ENCODE peak calls at places on chromosomes 13 and 19, in four cellular contexts. J is cardiac fibroblast, B is heart right ventricle, M is cardiac muscle cell. L is an unnamed sample.
A peak's percentile ranks its signal among the peaks of the same experiment; 100 is the strongest.

GRCh38 chr19:52735734-52736133 is 890 bp upstream of the ZNF611 start:
- DNase-seq in J (no peak), B (peak; percentile 88), M (peak; percentile 60), L (peak; percentile 20)

GRCh38 chr19:38583219-38583984 is 34.4 kb downstream of the MAP4K1 start:
- DNase-seq in J (no peak), B (no peak), M (no peak), L (no peak)

GRCh38 chr13:109844396-109844795 is 58.0 kb upstream of the IRS2 start:
- DNase-seq in J (no peak), B (no peak), M (peak; percentile 8), L (no peak)

GRCh38 chr19:1166872-1167573 is 7.0 kb downstream of the SBNO2 start:
- DNase-seq in J (no peak), B (no peak), M (no peak), L (no peak)

GRCh38 chr19:4633140-4633967 is 6.0 kb upstream of the TNFAIP8L1 start:
- DNase-seq in J (peak; percentile 82), B (peak; percentile 53), M (peak; percentile 70), L (peak; percentile 84)

GRCh38 chr13:41428155-41428554 is 29.2 kb upstream of the RGCC start:
- DNase-seq in J (no peak), B (peak; percentile 6), M (no peak), L (peak; percentile 9)

GRCh38 chr19:47437500-47437899 is 18.2 kb upstream of the MEIS3 start:
- DNase-seq in J (no peak), B (no peak), M (peak; percentile 71), L (no peak)

GRCh38 chr13:24632382-24633121 is 47.7 kb upstream of the ATP12A start:
- DNase-seq in J (no peak), B (no peak), M (no peak), L (no peak)

GRCh38 chr13:114070098-114070799 is 62.2 kb downstream of the RASA3 start:
- DNase-seq in J (no peak), B (no peak), M (no peak), L (no peak)

GRCh38 chr19:51142119-51142518 is at the start of gene SIGLEC7:
- DNase-seq in J (no peak), B (peak; percentile 29), M (no peak), L (no peak)

GRCh38 chr13:102280366-102280765 is 121.5 kb downstream of the FGF14 start:
- DNase-seq in J (no peak), B (no peak), M (no peak), L (no peak)

GRCh38 chr13:66915596-66916185 is 314.4 kb downstream of the PCDH9 start:
- DNase-seq in J (peak; percentile 39), B (no peak), M (no peak), L (peak; percentile 61)

GRCh38 chr19:14434157-14434501 is 1.0 kb downstream of the PKN1 start:
- DNase-seq in J (no peak), B (no peak), M (no peak), L (no peak)

GRCh38 chr13:66994097-66994496 is 236.0 kb downstream of the PCDH9 start:
- DNase-seq in J (peak; percentile 83), B (peak; percentile 75), M (peak; percentile 82), L (peak; percentile 79)

GRCh38 chr19:5340637-5341447 is at the start of gene PTPRS:
- DNase-seq in J (peak; percentile 84), B (peak; percentile 77), M (peak; percentile 93), L (peak; percentile 75)

GRCh38 chr13:101623469-101624209 is 171.2 kb downstream of the ITGBL1 start:
- DNase-seq in J (no peak), B (no peak), M (no peak), L (no peak)

GRCh38 chr19:38932425-38933179 is 1.9 kb downstream of the MRPS12 start:
- DNase-seq in J (peak; percentile 64), B (no peak), M (peak; percentile 60), L (peak; percentile 68)

GRCh38 chr19:51365211-51366049 is 758 bp downstream of the ETFB start:
- DNase-seq in J (peak; percentile 66), B (peak; percentile 30), M (peak; percentile 61), L (peak; percentile 57)

GRCh38 chr13:33080962-33081655 is 64.9 kb downstream of the KL start:
- DNase-seq in J (peak; percentile 44), B (no peak), M (no peak), L (peak; percentile 31)

GRCh38 chr19:6216996-6217751 is 62.6 kb downstream of the MLLT1 start:
- DNase-seq in J (peak; percentile 83), B (peak; percentile 50), M (peak; percentile 95), L (peak; percentile 60)

GRCh38 chr19:46729696-46730095 is 12.8 kb upstream of the PRKD2 start:
- DNase-seq in J (no peak), B (no peak), M (no peak), L (no peak)

GRCh38 chr13:50993908-50994307 is 84.3 kb downstream of the RNASEH2B start:
- DNase-seq in J (peak; percentile 87), B (no peak), M (no peak), L (peak; percentile 81)

GRCh38 chr19:13931582-13932378 is 6.4 kb downstream of the PODNL1 start:
- DNase-seq in J (no peak), B (no peak), M (no peak), L (no peak)

GRCh38 chr13:55000043-55000442 is 1971.4 kb downstream of the OLFM4 start:
- DNase-seq in J (no peak), B (no peak), M (no peak), L (no peak)

GRCh38 chr13:112244061-112244460 is 132.1 kb upstream of the SPACA7 start:
- DNase-seq in J (no peak), B (no peak), M (no peak), L (no peak)

GRCh38 chr13:33863390-33863789 is 45.4 kb downstream of the RFC3 start:
- DNase-seq in J (no peak), B (no peak), M (no peak), L (no peak)

GRCh38 chr19:1154731-1155351 is 19.2 kb downstream of the SBNO2 start:
- DNase-seq in J (peak; percentile 96), B (peak; percentile 82), M (no peak), L (peak; percentile 95)

GRCh38 chr13:27595055-27595811 is 25.1 kb downstream of the LNX2 start:
- DNase-seq in J (no peak), B (no peak), M (no peak), L (no peak)

GRCh38 chr13:98563071-98563470 is 13.8 kb downstream of the STK24 start:
- DNase-seq in J (no peak), B (no peak), M (no peak), L (no peak)
- H3K4me3 ChIP-seq in J (no peak overlapping the region), B (no peak overlapping the region), M (no peak overlapping the region), L (no peak overlapping the region)

GRCh38 chr19:34257559-34257924 is 3.2 kb downstream of the GARRE1 start:
- DNase-seq in J (no peak), B (no peak), M (no peak), L (no peak)
- H3K4me3 ChIP-seq in J (no peak overlapping the region), B (no peak overlapping the region), M (no peak overlapping the region), L (no peak overlapping the region)

GRCh38 chr19:58098682-58098998 is 609 bp upstream of the ZSCAN18 start:
- DNase-seq in J (no peak), B (no peak), M (no peak), L (no peak)
- H3K4me3 ChIP-seq in J (peak overlapping the region; percentile 96), B (peak overlapping the region; percentile 100), M (peak overlapping the region; percentile 69), L (peak overlapping the region; percentile 89)

GRCh38 chr19:17720487-17720839 is 1.2 kb downstream of the MAP1S start:
- DNase-seq in J (no peak), B (no peak), M (no peak), L (no peak)

GRCh38 chr19:17716309-17716929 is 2.9 kb upstream of the MAP1S start:
- DNase-seq in J (no peak), B (no peak), M (no peak), L (no peak)

GRCh38 chr19:17719730-17720486 is 628 bp downstream of the MAP1S start:
- DNase-seq in J (no peak), B (no peak), M (no peak), L (no peak)

GRCh38 chr19:17718988-17719711 is at the start of gene MAP1S:
- DNase-seq in J (peak; percentile 67), B (peak; percentile 51), M (peak; percentile 89), L (peak; percentile 55)

GRCh38 chr19:17718467-17718987 is 753 bp upstream of the MAP1S start:
- DNase-seq in J (no peak), B (no peak), M (no peak), L (no peak)
- H3K4me3 ChIP-seq in J (no peak overlapping the region), B (peak overlapping the region; percentile 96), M (peak overlapping the region; percentile 99), L (no peak overlapping the region)

DNA sequence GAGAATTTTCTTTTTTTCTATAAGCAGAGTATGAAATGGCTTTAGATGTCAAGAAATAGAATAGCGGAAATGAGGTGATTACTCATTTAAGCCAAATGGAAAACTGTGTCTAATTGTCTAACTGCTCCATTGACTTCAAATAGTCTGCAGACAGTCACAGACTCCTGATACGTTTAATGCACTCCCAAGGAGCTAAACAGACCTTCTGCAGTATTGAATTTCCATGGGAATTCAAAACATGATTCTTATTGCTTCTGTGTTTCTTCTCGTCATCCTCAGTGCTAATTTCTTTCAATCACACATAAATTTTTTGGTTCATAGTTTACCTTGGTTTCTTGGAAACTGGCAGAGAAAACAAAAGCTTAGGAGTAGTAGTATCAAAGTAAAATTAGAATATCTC is 865.2 kb upstream of the SLC10A2 start:
- DNase-seq in J (no peak), B (no peak), M (no peak), L (no peak)
- H3K4me3 ChIP-seq in J (no peak overlapping the region), B (no peak overlapping the region), M (no peak overlapping the region), L (no peak overlapping the region)

DNA sequence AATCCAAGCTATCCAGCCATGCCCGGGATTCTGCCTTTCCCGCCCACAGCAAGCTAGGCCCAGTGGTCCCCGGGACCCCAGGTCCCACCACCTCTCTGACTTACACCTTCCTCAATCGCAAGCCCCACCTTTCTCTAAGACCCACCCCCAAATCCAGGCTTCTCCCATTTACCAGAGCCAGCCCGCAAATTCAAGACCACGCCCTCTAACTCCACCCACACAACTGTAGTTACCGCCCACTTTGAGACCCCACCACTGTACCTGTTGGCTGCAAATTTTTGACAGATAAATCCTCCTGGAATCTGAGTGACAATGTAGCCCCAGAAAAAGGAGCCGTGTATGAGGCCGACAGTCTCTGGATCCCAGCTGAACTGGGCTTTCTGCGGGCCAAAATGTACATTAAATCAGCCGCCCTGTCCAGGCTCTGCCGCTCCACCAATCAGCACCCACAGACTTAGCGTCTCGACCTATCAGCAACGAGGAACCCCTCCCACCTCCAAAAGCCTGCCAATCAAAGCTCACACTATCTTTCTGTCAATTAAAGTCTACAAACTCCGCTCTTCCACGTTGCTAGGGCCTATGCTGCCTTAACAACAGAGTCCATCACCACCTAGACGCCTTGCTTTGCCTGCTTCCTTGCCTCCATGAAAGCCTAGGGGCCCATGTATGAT is 6.3 kb downstream of the SLC17A7 start:
- DNase-seq in J (no peak), B (no peak), M (no peak), L (no peak)
- H3K4me3 ChIP-seq in J (no peak overlapping the region), B (no peak overlapping the region), M (no peak overlapping the region), L (no peak overlapping the region)

GRCh38 chr13:45751882-45752281 is 49.8 kb downstream of the CBY2 start:
- DNase-seq in J (no peak), B (no peak), M (no peak), L (no peak)
- H3K4me3 ChIP-seq in J (no peak overlapping the region), B (no peak overlapping the region), M (no peak overlapping the region), L (no peak overlapping the region)

L was measured in fibroblast of pulmonary artery.